ENCODE peak calls at places on chromosomes 7 and 10, in four cellular contexts. V is heart right ventricle, F is testis, X is fibroblast of lung. P is an unnamed sample.

GRCh38 chr10:72248477-72249151 is 25.1 kb upstream of the DDIT4 start:
- DNase-seq in X (peak; percentile 84), F (peak; percentile 96), V (peak; percentile 81), P (peak; percentile 96)

GRCh38 chr7:12746211-12746610 is 58.8 kb downstream of the ARL4A start:
- DNase-seq in V (no peak), F (no peak), X (no peak), P (no peak)

GRCh38 chr7:105003875-105004510 is 10.0 kb upstream of the KMT2E start:
- DNase-seq in F (no peak), X (no peak), V (no peak), P (no peak)

GRCh38 chr7:44706788-44707557 is 41.7 kb upstream of the ZMIZ2 start:
- DNase-seq in F (no peak), X (no peak), V (no peak), P (no peak)

GRCh38 chr7:108033776-108034497 is 31.0 kb upstream of the LAMB1 start:
- DNase-seq in F (no peak), V (no peak), X (no peak), P (no peak)

GRCh38 chr7:105877736-105878135 is 1.3 kb upstream of the ATXN7L1 start:
- DNase-seq in V (no peak), F (no peak), X (peak; percentile 2), P (no peak)

GRCh38 chr7:88091988-88092675 is 127.7 kb downstream of the SRI start:
- DNase-seq in V (no peak), X (no peak), F (no peak), P (no peak)

GRCh38 chr10:125093199-125093841 is 67.0 kb downstream of the CTBP2 start:
- DNase-seq in V (peak; percentile 56), X (peak; percentile 68), F (no peak), P (no peak)

GRCh38 chr10:67664936-67665335 is 31.1 kb downstream of the CTNNA3 start:
- DNase-seq in X (peak; percentile 13), V (no peak), F (no peak), P (no peak)

GRCh38 chr7:45597286-45597984 is 23.3 kb downstream of the ADCY1 start:
- DNase-seq in X (no peak), F (no peak), V (no peak), P (peak; percentile 49)

GRCh38 chr10:104300002-104300735 is 31.2 kb downstream of the GSTO2 start:
- DNase-seq in F (peak; percentile 50), X (peak; percentile 100), V (no peak), P (peak; percentile 95)

GRCh38 chr7:82156168-82156567 is 287.4 kb downstream of the CACNA2D1 start:
- DNase-seq in V (no peak), F (no peak), X (no peak), P (no peak)

GRCh38 chr7:4791738-4792536 is 16.5 kb downstream of the AP5Z1 start:
- DNase-seq in V (peak; percentile 78), X (peak; percentile 48), F (peak; percentile 90), P (no peak)

GRCh38 chr10:132400547-132401151 is 3.6 kb downstream of the PWWP2B start:
- DNase-seq in X (no peak), F (no peak), V (peak; percentile 32), P (no peak)

GRCh38 chr10:132397671-132398565 is 918 bp downstream of the PWWP2B start:
- DNase-seq in X (peak; percentile 60), V (peak; percentile 47), F (peak; percentile 73), P (no peak)

GRCh38 chr10:132400041-132400546 is 3.1 kb downstream of the PWWP2B start:
- DNase-seq in F (no peak), V (peak; percentile 14), X (no peak), P (no peak)

GRCh38 chr10:132398566-132398991 is 1.6 kb downstream of the PWWP2B start:
- DNase-seq in F (no peak), V (peak; percentile 11), X (no peak), P (no peak)

DNA sequence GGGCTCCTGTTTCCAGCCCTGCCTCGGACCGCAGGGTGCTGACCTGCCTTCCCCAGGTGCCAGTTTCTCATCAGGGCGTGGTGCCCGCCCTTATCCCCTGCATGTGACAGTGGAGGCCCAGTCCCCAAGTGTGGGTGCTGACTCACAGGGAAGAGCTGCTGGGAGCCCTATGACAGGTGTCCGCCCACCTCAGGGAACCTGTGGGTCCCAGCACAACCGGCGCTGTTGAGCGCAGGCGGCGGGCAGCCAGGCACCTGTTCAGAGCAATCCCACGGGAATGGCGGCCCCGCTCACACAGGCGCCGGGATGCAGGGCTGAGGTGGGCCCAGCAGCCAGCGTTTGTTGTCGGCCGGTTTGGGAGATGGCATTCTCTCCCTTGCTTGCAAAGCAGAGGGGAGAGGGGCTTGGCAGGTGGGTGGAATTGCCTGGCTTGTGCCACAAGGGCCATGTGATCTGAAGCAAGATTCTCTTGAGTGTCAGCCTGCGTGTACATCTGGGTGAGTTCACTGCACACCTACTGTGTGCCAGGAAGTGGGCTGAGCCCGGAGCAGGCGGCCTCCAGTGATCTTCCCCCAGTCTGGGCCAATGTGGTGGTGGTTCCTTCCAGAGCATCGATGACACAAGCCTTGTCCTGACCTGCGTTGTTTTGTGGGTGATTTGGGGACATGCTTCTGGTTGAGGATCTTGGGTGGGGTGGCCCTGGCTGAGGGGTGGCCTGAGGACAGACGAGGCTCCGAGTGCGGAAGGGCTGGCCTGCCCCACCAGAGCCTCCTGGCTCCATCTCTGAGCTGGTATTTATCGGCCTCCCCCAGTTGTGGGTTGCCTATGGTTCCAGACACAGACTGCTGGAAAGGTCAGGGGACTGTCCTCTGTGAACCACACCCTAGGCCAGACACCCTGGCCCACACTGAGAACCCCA is 2.4 kb downstream of the PWWP2B start:
- DNase-seq in X (no peak), F (no peak), V (peak; percentile 11), P (no peak)
- H3K27ac ChIP-seq in X (no peak overlapping the region), F (no peak overlapping the region), V (no peak overlapping the region), P (no peak overlapping the region)

GRCh38 chr10:78997635-78998618 is 70.8 kb upstream of the ZMIZ1 start:
- DNase-seq in V (no peak), F (no peak), X (no peak), P (no peak)
- H3K4me3 ChIP-seq in V (no peak overlapping the region), F (no peak overlapping the region), X (no peak overlapping the region), P (no peak overlapping the region)

DNA sequence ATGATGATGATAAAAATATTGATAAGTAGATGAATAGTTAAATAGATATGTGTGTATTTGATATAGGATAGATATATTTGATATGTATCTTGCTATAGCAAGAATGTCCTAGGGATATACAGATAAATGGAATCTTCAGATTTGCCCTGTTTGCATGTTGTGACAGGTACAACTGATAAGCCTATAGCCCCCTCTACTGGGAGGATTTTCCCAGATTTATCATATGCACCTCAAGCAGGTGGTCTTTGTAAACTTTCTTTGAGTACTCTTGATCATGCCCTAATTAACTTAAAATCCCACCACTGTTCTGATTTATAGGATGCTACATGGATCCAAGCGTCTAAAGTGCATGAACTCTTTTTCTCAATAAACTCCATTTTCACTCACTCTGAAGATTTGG is 1050.7 kb downstream of the SORCS3 start:
- DNase-seq in X (no peak), V (no peak), F (peak; percentile 22), P (no peak)
- TF ChIP-seq CTCF in X (no peak), V (peak; percentile 28), F (no peak), P (no peak)

GRCh38 chr10:21334891-21335696 is 190.4 kb downstream of the SKIDA1 start:
- DNase-seq in V (peak; percentile 50), X (peak; percentile 95), F (no peak), P (no peak)
- H3K27ac ChIP-seq in V (peak overlapping the region; percentile 42), X (peak overlapping the region; percentile 63), F (no peak overlapping the region), P (peak overlapping the region; percentile 75)

GRCh38 chr10:14407567-14407966 is 76.8 kb upstream of the FRMD4A start:
- DNase-seq in X (no peak), V (no peak), F (no peak), P (no peak)

GRCh38 chr10:14412624-14413023 is 81.9 kb upstream of the FRMD4A start:
- DNase-seq in F (no peak), V (no peak), X (no peak), P (no peak)

GRCh38 chr10:14408139-14408538 is 77.4 kb upstream of the FRMD4A start:
- DNase-seq in F (no peak), X (no peak), V (no peak), P (no peak)

GRCh38 chr10:14409856-14410458 is 79.2 kb upstream of the FRMD4A start:
- DNase-seq in X (no peak), V (no peak), F (no peak), P (no peak)

GRCh38 chr10:14409247-14409646 is 78.5 kb upstream of the FRMD4A start:
- DNase-seq in F (no peak), V (no peak), X (no peak), P (no peak)
- H3K4me3 ChIP-seq in F (no peak overlapping the region), V (no peak overlapping the region), X (no peak overlapping the region), P (no peak overlapping the region)

GRCh38 chr7:129376076-129376777 is 58.0 kb upstream of the STRIP2 start:
- DNase-seq in X (peak; percentile 43), F (peak; percentile 36), V (no peak), P (no peak)
- TF ChIP-seq CTCF in X (peak; percentile 62), F (no peak), V (peak; percentile 54), P (peak; percentile 19)